ENCODE peak calls at places on chromosomes 6 and 20, in nine cellular contexts. One of them, this sample, is unnamed.

GRCh38 chr6:130643361-130643760 is 183.8 kb upstream of the SMLR1 start:
- DNase-seq in caudate nucleus: no peak
- DNase-seq in kidney: no peak
- DNase-seq in NB4: no peak
- DNase-seq in cardiac fibroblast: no peak
- DNase-seq in activated CD8-positive, alpha-beta memory T cell treated with anti-CD3 and anti-CD28 coated beads, Interleukin-2, amount 50 U/mL, for 48 hours: no peak
- DNase-seq in stimulated activated CD4-positive, alpha-beta T cell treated with anti-CD3 and anti-CD28 coated beads, Interleukin-4, amount 100 ng/mL, for 1 hour: no peak
- DNase-seq in pancreas: no peak
- DNase-seq in AML-193: no peak
- DNase-seq in this sample: no peak

GRCh38 chr20:9025643-9026042 is 43.2 kb upstream of the PLCB4 start:
- DNase-seq in caudate nucleus: no peak
- DNase-seq in kidney: no peak
- DNase-seq in NB4: no peak
- DNase-seq in cardiac fibroblast: peak
- DNase-seq in activated CD8-positive, alpha-beta memory T cell treated with anti-CD3 and anti-CD28 coated beads, Interleukin-2, amount 50 U/mL, for 48 hours: no peak
- DNase-seq in stimulated activated CD4-positive, alpha-beta T cell treated with anti-CD3 and anti-CD28 coated beads, Interleukin-4, amount 100 ng/mL, for 1 hour: no peak
- DNase-seq in pancreas: no peak
- DNase-seq in AML-193: no peak
- DNase-seq in this sample: no peak

GRCh38 chr6:14814016-14814415 is 431.9 kb upstream of the JARID2 start:
- DNase-seq in caudate nucleus: no peak
- DNase-seq in kidney: no peak
- DNase-seq in NB4: no peak
- DNase-seq in cardiac fibroblast: no peak
- DNase-seq in activated CD8-positive, alpha-beta memory T cell treated with anti-CD3 and anti-CD28 coated beads, Interleukin-2, amount 50 U/mL, for 48 hours: no peak
- DNase-seq in stimulated activated CD4-positive, alpha-beta T cell treated with anti-CD3 and anti-CD28 coated beads, Interleukin-4, amount 100 ng/mL, for 1 hour: no peak
- DNase-seq in pancreas: no peak
- DNase-seq in AML-193: no peak
- DNase-seq in this sample: no peak

GRCh38 chr6:143325379-143326140 is 124.9 kb downstream of the ADAT2 start:
- DNase-seq in caudate nucleus: no peak
- DNase-seq in kidney: no peak
- DNase-seq in NB4: no peak
- DNase-seq in cardiac fibroblast: peak
- DNase-seq in activated CD8-positive, alpha-beta memory T cell treated with anti-CD3 and anti-CD28 coated beads, Interleukin-2, amount 50 U/mL, for 48 hours: no peak
- DNase-seq in stimulated activated CD4-positive, alpha-beta T cell treated with anti-CD3 and anti-CD28 coated beads, Interleukin-4, amount 100 ng/mL, for 1 hour: no peak
- DNase-seq in pancreas: no peak
- DNase-seq in AML-193: no peak
- DNase-seq in this sample: no peak

GRCh38 chr6:134161036-134161435 is 108.6 kb upstream of the SLC2A12 start:
- DNase-seq in caudate nucleus: no peak
- DNase-seq in kidney: no peak
- DNase-seq in NB4: no peak
- DNase-seq in cardiac fibroblast: peak
- DNase-seq in activated CD8-positive, alpha-beta memory T cell treated with anti-CD3 and anti-CD28 coated beads, Interleukin-2, amount 50 U/mL, for 48 hours: no peak
- DNase-seq in stimulated activated CD4-positive, alpha-beta T cell treated with anti-CD3 and anti-CD28 coated beads, Interleukin-4, amount 100 ng/mL, for 1 hour: no peak
- DNase-seq in pancreas: no peak
- DNase-seq in AML-193: no peak
- DNase-seq in this sample: no peak

GRCh38 chr6:154617175-154617574 is 106.7 kb upstream of the CNKSR3 start:
- DNase-seq in caudate nucleus: no peak
- DNase-seq in kidney: no peak
- DNase-seq in NB4: no peak
- DNase-seq in cardiac fibroblast: no peak
- DNase-seq in activated CD8-positive, alpha-beta memory T cell treated with anti-CD3 and anti-CD28 coated beads, Interleukin-2, amount 50 U/mL, for 48 hours: no peak
- DNase-seq in stimulated activated CD4-positive, alpha-beta T cell treated with anti-CD3 and anti-CD28 coated beads, Interleukin-4, amount 100 ng/mL, for 1 hour: no peak
- DNase-seq in pancreas: no peak
- DNase-seq in AML-193: no peak
- DNase-seq in this sample: no peak

GRCh38 chr20:46823271-46823747 is 71.3 kb upstream of the EYA2 start:
- DNase-seq in caudate nucleus: no peak
- DNase-seq in kidney: no peak
- DNase-seq in NB4: no peak
- DNase-seq in cardiac fibroblast: no peak
- DNase-seq in activated CD8-positive, alpha-beta memory T cell treated with anti-CD3 and anti-CD28 coated beads, Interleukin-2, amount 50 U/mL, for 48 hours: no peak
- DNase-seq in stimulated activated CD4-positive, alpha-beta T cell treated with anti-CD3 and anti-CD28 coated beads, Interleukin-4, amount 100 ng/mL, for 1 hour: no peak
- DNase-seq in pancreas: no peak
- DNase-seq in AML-193: no peak
- DNase-seq in this sample: no peak

GRCh38 chr6:63372951-63373533 is 53.3 kb upstream of the LGSN start:
- DNase-seq in caudate nucleus: no peak
- DNase-seq in kidney: no peak
- DNase-seq in NB4: no peak
- DNase-seq in cardiac fibroblast: peak
- DNase-seq in activated CD8-positive, alpha-beta memory T cell treated with anti-CD3 and anti-CD28 coated beads, Interleukin-2, amount 50 U/mL, for 48 hours: no peak
- DNase-seq in stimulated activated CD4-positive, alpha-beta T cell treated with anti-CD3 and anti-CD28 coated beads, Interleukin-4, amount 100 ng/mL, for 1 hour: no peak
- DNase-seq in pancreas: no peak
- DNase-seq in AML-193: no peak
- DNase-seq in this sample: no peak

GRCh38 chr20:61841551-61841950 is 224.1 kb downstream of the TAF4 start:
- DNase-seq in caudate nucleus: no peak
- DNase-seq in kidney: peak
- DNase-seq in NB4: no peak
- DNase-seq in cardiac fibroblast: no peak
- DNase-seq in activated CD8-positive, alpha-beta memory T cell treated with anti-CD3 and anti-CD28 coated beads, Interleukin-2, amount 50 U/mL, for 48 hours: no peak
- DNase-seq in stimulated activated CD4-positive, alpha-beta T cell treated with anti-CD3 and anti-CD28 coated beads, Interleukin-4, amount 100 ng/mL, for 1 hour: no peak
- DNase-seq in pancreas: no peak
- DNase-seq in AML-193: no peak
- DNase-seq in this sample: no peak

GRCh38 chr6:35898003-35898402 is 22.9 kb downstream of the SRPK1 start:
- DNase-seq in caudate nucleus: no peak
- DNase-seq in kidney: no peak
- DNase-seq in NB4: no peak
- DNase-seq in cardiac fibroblast: no peak
- DNase-seq in activated CD8-positive, alpha-beta memory T cell treated with anti-CD3 and anti-CD28 coated beads, Interleukin-2, amount 50 U/mL, for 48 hours: no peak
- DNase-seq in stimulated activated CD4-positive, alpha-beta T cell treated with anti-CD3 and anti-CD28 coated beads, Interleukin-4, amount 100 ng/mL, for 1 hour: no peak
- DNase-seq in pancreas: no peak
- DNase-seq in AML-193: no peak
- DNase-seq in this sample: no peak

GRCh38 chr20:32521780-32522524 is 63.2 kb downstream of the NOL4L start:
- DNase-seq in caudate nucleus: peak
- DNase-seq in kidney: peak
- DNase-seq in NB4: peak
- DNase-seq in cardiac fibroblast: peak
- DNase-seq in activated CD8-positive, alpha-beta memory T cell treated with anti-CD3 and anti-CD28 coated beads, Interleukin-2, amount 50 U/mL, for 48 hours: peak
- DNase-seq in stimulated activated CD4-positive, alpha-beta T cell treated with anti-CD3 and anti-CD28 coated beads, Interleukin-4, amount 100 ng/mL, for 1 hour: peak
- DNase-seq in pancreas: peak
- DNase-seq in AML-193: no peak
- DNase-seq in this sample: peak

GRCh38 chr6:36848658-36849441 is 9.6 kb upstream of the CPNE5 start:
- DNase-seq in caudate nucleus: peak
- DNase-seq in kidney: no peak
- DNase-seq in NB4: peak
- DNase-seq in cardiac fibroblast: no peak
- DNase-seq in activated CD8-positive, alpha-beta memory T cell treated with anti-CD3 and anti-CD28 coated beads, Interleukin-2, amount 50 U/mL, for 48 hours: no peak
- DNase-seq in stimulated activated CD4-positive, alpha-beta T cell treated with anti-CD3 and anti-CD28 coated beads, Interleukin-4, amount 100 ng/mL, for 1 hour: no peak
- DNase-seq in pancreas: peak
- DNase-seq in AML-193: no peak
- DNase-seq in this sample: no peak

GRCh38 chr6:123240626-123241025 is 244.6 kb downstream of the CLVS2 start:
- DNase-seq in caudate nucleus: no peak
- DNase-seq in kidney: no peak
- DNase-seq in NB4: no peak
- DNase-seq in cardiac fibroblast: no peak
- DNase-seq in activated CD8-positive, alpha-beta memory T cell treated with anti-CD3 and anti-CD28 coated beads, Interleukin-2, amount 50 U/mL, for 48 hours: no peak
- DNase-seq in stimulated activated CD4-positive, alpha-beta T cell treated with anti-CD3 and anti-CD28 coated beads, Interleukin-4, amount 100 ng/mL, for 1 hour: no peak
- DNase-seq in pancreas: no peak
- DNase-seq in AML-193: no peak
- DNase-seq in this sample: no peak

GRCh38 chr6:132188865-132189264 is 212.4 kb downstream of the MOXD1 start:
- DNase-seq in caudate nucleus: no peak
- DNase-seq in kidney: no peak
- DNase-seq in NB4: peak
- DNase-seq in cardiac fibroblast: peak
- DNase-seq in activated CD8-positive, alpha-beta memory T cell treated with anti-CD3 and anti-CD28 coated beads, Interleukin-2, amount 50 U/mL, for 48 hours: no peak
- DNase-seq in stimulated activated CD4-positive, alpha-beta T cell treated with anti-CD3 and anti-CD28 coated beads, Interleukin-4, amount 100 ng/mL, for 1 hour: no peak
- DNase-seq in pancreas: no peak
- DNase-seq in AML-193: no peak
- DNase-seq in this sample: no peak

GRCh38 chr6:11272491-11273192 is 40.2 kb upstream of the NEDD9 start:
- DNase-seq in caudate nucleus: no peak
- DNase-seq in kidney: no peak
- DNase-seq in NB4: no peak
- DNase-seq in cardiac fibroblast: no peak
- DNase-seq in activated CD8-positive, alpha-beta memory T cell treated with anti-CD3 and anti-CD28 coated beads, Interleukin-2, amount 50 U/mL, for 48 hours: no peak
- DNase-seq in stimulated activated CD4-positive, alpha-beta T cell treated with anti-CD3 and anti-CD28 coated beads, Interleukin-4, amount 100 ng/mL, for 1 hour: no peak
- DNase-seq in pancreas: no peak
- DNase-seq in AML-193: no peak
- DNase-seq in this sample: no peak

GRCh38 chr20:23826541-23827018 is at the start of gene CST2:
- DNase-seq in caudate nucleus: no peak
- DNase-seq in kidney: no peak
- DNase-seq in NB4: no peak
- DNase-seq in cardiac fibroblast: peak
- DNase-seq in activated CD8-positive, alpha-beta memory T cell treated with anti-CD3 and anti-CD28 coated beads, Interleukin-2, amount 50 U/mL, for 48 hours: no peak
- DNase-seq in stimulated activated CD4-positive, alpha-beta T cell treated with anti-CD3 and anti-CD28 coated beads, Interleukin-4, amount 100 ng/mL, for 1 hour: no peak
- DNase-seq in pancreas: no peak
- DNase-seq in AML-193: no peak
- DNase-seq in this sample: no peak

This sample was measured in globus pallidus.